ENCODE peak calls at places on chromosome 16, in five cellular contexts. One of them, this sample, is unnamed.

GRCh38 chr16:78693496-78693895 is 594.0 kb downstream of the WWOX start:
- DNase-seq in GM23338: no peak
- DNase-seq in ovary: no peak
- DNase-seq in mammary epithelial cell: no peak
- DNase-seq in testis: no peak
- DNase-seq in this sample: no peak

GRCh38 chr16:48279199-48279598 is 31.9 kb upstream of the ABCC11 start:
- DNase-seq in testis: no peak
- DNase-seq in mammary epithelial cell: no peak
- DNase-seq in GM23338: peak
- DNase-seq in ovary: no peak
- DNase-seq in this sample: no peak

GRCh38 chr16:9297437-9298113 is 206.1 kb downstream of the HAPSTR1 start:
- DNase-seq in ovary: no peak
- DNase-seq in mammary epithelial cell: no peak
- DNase-seq in GM23338: peak
- DNase-seq in testis: peak
- DNase-seq in this sample: peak

GRCh38 chr16:88772871-88773811 is 11.9 kb downstream of the PIEZO1 start:
- DNase-seq in testis: peak
- DNase-seq in ovary: peak
- DNase-seq in GM23338: no peak
- DNase-seq in mammary epithelial cell: peak
- DNase-seq in this sample: no peak

GRCh38 chr16:81516478-81517149 is 72.0 kb downstream of the CMIP start:
- DNase-seq in testis: peak
- DNase-seq in mammary epithelial cell: no peak
- DNase-seq in GM23338: no peak
- DNase-seq in ovary: no peak
- DNase-seq in this sample: no peak

GRCh38 chr16:75727221-75727620 is 931 bp upstream of the CPHXL start:
- DNase-seq in mammary epithelial cell: no peak
- DNase-seq in GM23338: no peak
- DNase-seq in testis: no peak
- DNase-seq in ovary: no peak
- DNase-seq in this sample: peak

GRCh38 chr16:14579266-14579665 is 50.8 kb downstream of the PARN start:
- DNase-seq in ovary: no peak
- DNase-seq in testis: no peak
- DNase-seq in GM23338: no peak
- DNase-seq in mammary epithelial cell: no peak
- DNase-seq in this sample: no peak

GRCh38 chr16:72025404-72026114 is 17.0 kb downstream of the DHODH start:
- DNase-seq in GM23338: no peak
- DNase-seq in mammary epithelial cell: no peak
- DNase-seq in ovary: no peak
- DNase-seq in testis: no peak
- DNase-seq in this sample: no peak

GRCh38 chr16:80778707-80779106 is 25.7 kb downstream of the CDYL2 start:
- DNase-seq in testis: no peak
- DNase-seq in ovary: no peak
- DNase-seq in mammary epithelial cell: no peak
- DNase-seq in GM23338: no peak
- DNase-seq in this sample: no peak

GRCh38 chr16:47565454-47565853 is 104.3 kb downstream of the PHKB start:
- DNase-seq in ovary: no peak
- DNase-seq in testis: peak
- DNase-seq in GM23338: no peak
- DNase-seq in mammary epithelial cell: peak
- DNase-seq in this sample: no peak

GRCh38 chr16:64408699-64409098 is 713.2 kb downstream of the CDH11 start:
- DNase-seq in GM23338: peak
- DNase-seq in ovary: no peak
- DNase-seq in mammary epithelial cell: no peak
- DNase-seq in testis: no peak
- DNase-seq in this sample: peak

GRCh38 chr16:81917375-81917774 is 93.9 kb downstream of the SDR42E1 start:
- DNase-seq in GM23338: no peak
- DNase-seq in mammary epithelial cell: no peak
- DNase-seq in ovary: no peak
- DNase-seq in testis: no peak
- DNase-seq in this sample: peak

GRCh38 chr16:90057738-90058173 is 19.4 kb downstream of the PRDM7 start:
- DNase-seq in ovary: no peak
- DNase-seq in testis: no peak
- DNase-seq in GM23338: no peak
- DNase-seq in mammary epithelial cell: peak
- DNase-seq in this sample: no peak

DNA sequence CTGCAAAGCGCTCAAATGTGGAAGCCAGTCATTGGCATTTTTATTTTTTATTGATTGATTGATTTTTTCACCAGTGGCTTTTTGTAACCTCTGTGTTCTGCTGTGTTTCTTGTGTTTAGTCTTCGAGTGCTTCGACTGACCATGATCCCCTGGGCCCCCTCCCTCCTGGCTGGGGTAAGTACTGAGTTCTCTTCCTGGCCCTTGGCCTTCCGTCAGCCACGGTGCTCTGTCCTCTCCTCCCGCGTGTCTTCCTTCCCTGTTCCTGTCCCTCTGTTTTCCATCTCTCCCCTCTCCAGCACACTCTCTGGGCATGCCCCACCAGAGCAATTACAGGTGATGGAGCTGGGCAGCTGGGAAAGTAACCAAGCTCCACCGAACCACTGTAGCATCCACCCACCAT is 25.8 kb upstream of the CLEC18A start:
- DNase-seq in testis: no peak
- DNase-seq in ovary: no peak
- DNase-seq in GM23338: no peak
- DNase-seq in mammary epithelial cell: no peak
- DNase-seq in this sample: no peak
- H3K4me3 ChIP-seq in testis: no peak
- H3K4me3 ChIP-seq in ovary: peak
- H3K4me3 ChIP-seq in GM23338: no peak
- H3K4me3 ChIP-seq in mammary epithelial cell: peak
- H3K4me3 ChIP-seq in this sample: no peak

GRCh38 chr16:26169451-26169850 is 477.7 kb downstream of the HS3ST4 start:
- DNase-seq in GM23338: no peak
- DNase-seq in mammary epithelial cell: no peak
- DNase-seq in ovary: no peak
- DNase-seq in testis: no peak
- DNase-seq in this sample: no peak
- H3K4me3 ChIP-seq in GM23338: no peak
- H3K4me3 ChIP-seq in mammary epithelial cell: no peak
- H3K4me3 ChIP-seq in ovary: no peak
- H3K4me3 ChIP-seq in testis: no peak
- H3K4me3 ChIP-seq in this sample: no peak

GRCh38 chr16:31472559-31473203 is 729 bp downstream of the TGFB1I1 start:
- DNase-seq in testis: peak
- DNase-seq in mammary epithelial cell: peak
- DNase-seq in ovary: peak
- DNase-seq in GM23338: peak
- DNase-seq in this sample: peak

GRCh38 chr16:31471241-31471874 is 594 bp upstream of the TGFB1I1 start:
- DNase-seq in mammary epithelial cell: no peak
- DNase-seq in ovary: no peak
- DNase-seq in GM23338: peak
- DNase-seq in testis: no peak
- DNase-seq in this sample: no peak

GRCh38 chr16:31473300-31474052 is 1.5 kb downstream of the TGFB1I1 start:
- DNase-seq in testis: no peak
- DNase-seq in GM23338: no peak
- DNase-seq in mammary epithelial cell: no peak
- DNase-seq in ovary: no peak
- DNase-seq in this sample: no peak

GRCh38 chr16:31470615-31471014 is 1.3 kb upstream of the TGFB1I1 start:
- DNase-seq in testis: no peak
- DNase-seq in ovary: no peak
- DNase-seq in mammary epithelial cell: no peak
- DNase-seq in GM23338: no peak
- DNase-seq in this sample: no peak

GRCh38 chr16:31471875-31472558 is at the start of gene TGFB1I1:
- DNase-seq in testis: peak
- DNase-seq in mammary epithelial cell: peak
- DNase-seq in ovary: peak
- DNase-seq in GM23338: peak
- DNase-seq in this sample: no peak
- H3K4me3 ChIP-seq in testis: peak
- H3K4me3 ChIP-seq in mammary epithelial cell: peak
- H3K4me3 ChIP-seq in ovary: peak
- H3K4me3 ChIP-seq in GM23338: peak
- H3K4me3 ChIP-seq in this sample: no peak

GRCh38 chr16:4616047-4616811 is 1.5 kb upstream of the UBALD1 start:
- DNase-seq in GM23338: peak
- DNase-seq in testis: peak
- DNase-seq in ovary: peak
- DNase-seq in mammary epithelial cell: peak
- DNase-seq in this sample: peak
- H3K4me3 ChIP-seq in GM23338: peak
- H3K4me3 ChIP-seq in testis: peak
- H3K4me3 ChIP-seq in ovary: peak
- H3K4me3 ChIP-seq in mammary epithelial cell: peak
- H3K4me3 ChIP-seq in this sample: peak

GRCh38 chr16:86517033-86517432 is 6.7 kb downstream of the FOXF1 start:
- DNase-seq in mammary epithelial cell: no peak
- DNase-seq in ovary: no peak
- DNase-seq in testis: no peak
- DNase-seq in GM23338: no peak
- DNase-seq in this sample: no peak

GRCh38 chr16:86516618-86517003 is 6.3 kb downstream of the FOXF1 start:
- DNase-seq in GM23338: no peak
- DNase-seq in mammary epithelial cell: no peak
- DNase-seq in ovary: no peak
- DNase-seq in testis: no peak
- DNase-seq in this sample: no peak

GRCh38 chr16:86515780-86516617 is 5.7 kb downstream of the FOXF1 start:
- DNase-seq in testis: no peak
- DNase-seq in mammary epithelial cell: no peak
- DNase-seq in ovary: no peak
- DNase-seq in GM23338: no peak
- DNase-seq in this sample: no peak

GRCh38 chr16:86514656-86515376 is 4.5 kb downstream of the FOXF1 start:
- DNase-seq in testis: no peak
- DNase-seq in GM23338: no peak
- DNase-seq in mammary epithelial cell: no peak
- DNase-seq in ovary: no peak
- DNase-seq in this sample: no peak

DNA sequence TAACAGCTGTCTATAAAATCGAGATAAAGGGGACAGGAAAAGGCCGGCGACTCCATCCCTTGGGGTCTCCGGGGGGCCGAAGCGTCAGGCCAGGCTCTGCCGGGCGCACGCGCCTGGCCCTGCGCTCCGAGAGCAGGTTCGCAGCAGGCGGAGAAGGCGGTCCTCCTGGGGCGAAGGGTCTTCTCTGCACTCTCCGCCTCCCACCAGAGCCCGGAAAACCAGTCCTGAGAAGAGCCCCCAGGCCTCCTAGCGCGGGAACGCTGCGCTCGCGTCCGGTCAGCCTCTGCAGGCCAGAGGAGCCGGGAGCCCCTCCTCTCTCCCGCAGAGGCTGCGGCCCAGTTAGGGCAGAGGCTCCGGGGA is 5.1 kb downstream of the FOXF1 start:
- DNase-seq in testis: no peak
- DNase-seq in ovary: no peak
- DNase-seq in mammary epithelial cell: no peak
- DNase-seq in GM23338: peak
- DNase-seq in this sample: no peak
- H3K4me3 ChIP-seq in testis: no peak
- H3K4me3 ChIP-seq in ovary: peak
- H3K4me3 ChIP-seq in mammary epithelial cell: no peak
- H3K4me3 ChIP-seq in GM23338: peak
- H3K4me3 ChIP-seq in this sample: no peak

DNA sequence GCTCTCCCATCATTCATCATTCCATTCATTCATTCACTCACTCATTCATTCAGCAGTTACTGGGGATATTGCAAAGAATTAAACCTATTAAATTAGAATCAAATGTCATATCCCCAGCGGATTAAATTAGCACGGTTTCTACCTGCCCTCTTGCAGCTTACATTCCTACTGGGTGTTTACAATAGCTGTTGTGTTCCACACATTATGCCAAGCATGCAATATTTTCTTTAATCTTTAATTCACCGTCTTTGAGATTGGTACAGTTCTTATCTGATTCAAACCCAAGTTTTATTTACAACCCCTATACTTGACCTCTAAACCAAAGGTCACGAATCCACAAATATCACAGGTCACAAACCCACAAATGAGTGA is 727 bp upstream of the USP31 start:
- DNase-seq in GM23338: no peak
- DNase-seq in ovary: no peak
- DNase-seq in mammary epithelial cell: no peak
- DNase-seq in testis: no peak
- DNase-seq in this sample: no peak
- H3K4me3 ChIP-seq in GM23338: peak
- H3K4me3 ChIP-seq in ovary: peak
- H3K4me3 ChIP-seq in mammary epithelial cell: peak
- H3K4me3 ChIP-seq in testis: peak
- H3K4me3 ChIP-seq in this sample: peak

GRCh38 chr16:84816485-84816884 is 3.3 kb upstream of the CRISPLD2 start:
- DNase-seq in mammary epithelial cell: no peak
- DNase-seq in GM23338: no peak
- DNase-seq in ovary: no peak
- DNase-seq in testis: no peak
- DNase-seq in this sample: no peak
- H3K4me3 ChIP-seq in mammary epithelial cell: no peak
- H3K4me3 ChIP-seq in GM23338: no peak
- H3K4me3 ChIP-seq in ovary: no peak
- H3K4me3 ChIP-seq in testis: no peak
- H3K4me3 ChIP-seq in this sample: no peak

DNA sequence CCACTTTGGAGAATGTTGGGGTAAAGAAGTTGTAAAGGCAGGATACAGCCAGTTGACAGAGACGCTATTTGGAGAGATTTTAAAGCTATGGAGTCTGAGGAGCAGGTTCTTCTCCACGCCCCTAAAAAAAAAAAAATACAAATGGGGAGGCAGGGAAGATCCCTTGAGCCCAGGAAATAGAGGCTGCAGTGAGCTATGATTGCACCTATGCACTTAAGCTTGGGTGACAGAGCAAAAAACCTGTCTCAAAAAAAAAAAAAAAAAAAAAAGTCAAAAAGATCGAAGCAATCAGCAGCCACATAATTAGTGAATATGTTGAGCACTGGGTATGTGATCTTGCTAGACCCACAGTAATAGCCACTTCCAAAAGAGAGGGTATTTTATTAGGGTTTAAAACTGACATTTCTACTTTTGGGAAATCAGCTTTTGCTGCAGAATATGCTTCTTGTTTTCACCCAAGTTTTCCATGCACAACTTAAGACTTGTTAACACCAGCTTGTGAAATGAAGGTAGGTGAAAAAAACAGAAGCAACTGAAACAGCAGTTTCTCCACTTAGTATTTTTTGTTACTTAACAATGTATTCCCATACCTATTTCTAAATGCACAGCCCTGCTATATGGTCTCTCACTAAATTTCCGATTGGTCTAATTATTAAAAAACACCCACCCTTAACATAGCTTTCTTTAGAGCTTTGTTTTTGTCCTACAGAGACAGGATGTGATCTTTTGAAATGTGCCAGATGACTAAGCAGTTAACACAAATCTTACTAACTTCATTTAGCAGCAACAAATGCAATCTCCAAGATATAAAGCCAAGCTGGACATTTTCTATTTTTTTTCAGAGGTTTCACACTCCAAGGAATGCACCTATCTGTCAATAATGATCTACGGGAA is 2.5 kb upstream of the ARL6IP1 start:
- DNase-seq in GM23338: no peak
- DNase-seq in ovary: no peak
- DNase-seq in testis: no peak
- DNase-seq in mammary epithelial cell: no peak
- DNase-seq in this sample: no peak
- H3K4me3 ChIP-seq in GM23338: peak
- H3K4me3 ChIP-seq in ovary: no peak
- H3K4me3 ChIP-seq in testis: no peak
- H3K4me3 ChIP-seq in mammary epithelial cell: no peak
- H3K4me3 ChIP-seq in this sample: no peak

This sample was measured in Karpas-422.